ENCODE peak calls at places on chromosomes 11 and 22, in five cellular contexts. One of them, this sample, is unnamed.

GRCh38 chr11:126284829-126285228 is 1.9 kb downstream of the TIRAP start:
- DNase-seq in sigmoid colon: peak; percentile 78
- DNase-seq in cardiac muscle cell: peak; percentile 94
- DNase-seq in fibroblast of mammary gland: peak; percentile 97
- DNase-seq in breast epithelium: peak; percentile 71
- DNase-seq in this sample: peak; percentile 87

GRCh38 chr11:126327280-126328000 is 23.6 kb downstream of the DCPS start:
- DNase-seq in sigmoid colon: no peak
- DNase-seq in cardiac muscle cell: no peak
- DNase-seq in fibroblast of mammary gland: no peak
- DNase-seq in breast epithelium: no peak
- DNase-seq in this sample: no peak

GRCh38 chr11:122681070-122681469 is 25.5 kb downstream of the UBASH3B start:
- DNase-seq in sigmoid colon: no peak
- DNase-seq in cardiac muscle cell: no peak
- DNase-seq in fibroblast of mammary gland: peak; percentile 25
- DNase-seq in breast epithelium: no peak
- DNase-seq in this sample: no peak

GRCh38 chr11:109641549-109641948 is 219.6 kb downstream of the C11orf87 start:
- DNase-seq in sigmoid colon: no peak
- DNase-seq in cardiac muscle cell: peak; percentile 62
- DNase-seq in fibroblast of mammary gland: peak; percentile 33
- DNase-seq in breast epithelium: no peak
- DNase-seq in this sample: peak; percentile 47

GRCh38 chr11:19460718-19461405 is 220.1 kb upstream of the E2F8 start:
- DNase-seq in sigmoid colon: no peak
- DNase-seq in cardiac muscle cell: peak; percentile 48
- DNase-seq in fibroblast of mammary gland: peak; percentile 84
- DNase-seq in breast epithelium: no peak
- DNase-seq in this sample: no peak

GRCh38 chr11:92782806-92783205 is 186.6 kb upstream of the MTNR1B start:
- DNase-seq in sigmoid colon: no peak
- DNase-seq in cardiac muscle cell: no peak
- DNase-seq in fibroblast of mammary gland: no peak
- DNase-seq in breast epithelium: no peak
- DNase-seq in this sample: no peak

GRCh38 chr22:47091241-47091691 is 328.8 kb downstream of the TBC1D22A start:
- DNase-seq in sigmoid colon: no peak
- DNase-seq in cardiac muscle cell: peak; percentile 36
- DNase-seq in fibroblast of mammary gland: no peak
- DNase-seq in breast epithelium: no peak
- DNase-seq in this sample: no peak

GRCh38 chr11:35235944-35236666 is 97.1 kb downstream of the CD44 start:
- DNase-seq in sigmoid colon: no peak
- DNase-seq in cardiac muscle cell: no peak
- DNase-seq in fibroblast of mammary gland: peak; percentile 59
- DNase-seq in breast epithelium: peak; percentile 80
- DNase-seq in this sample: peak; percentile 87

GRCh38 chr11:76723142-76723541 is 52.6 kb upstream of the LRRC32 start:
- DNase-seq in sigmoid colon: peak; percentile 32
- DNase-seq in cardiac muscle cell: no peak
- DNase-seq in fibroblast of mammary gland: no peak
- DNase-seq in breast epithelium: no peak
- DNase-seq in this sample: no peak

GRCh38 chr11:31412946-31413345 is 43.3 kb downstream of the DNAJC24 start:
- DNase-seq in sigmoid colon: no peak
- DNase-seq in cardiac muscle cell: peak; percentile 56
- DNase-seq in fibroblast of mammary gland: peak; percentile 77
- DNase-seq in breast epithelium: no peak
- DNase-seq in this sample: peak; percentile 62

GRCh38 chr11:60064115-60064514 is 7.7 kb downstream of the MS4A3 start:
- DNase-seq in sigmoid colon: no peak
- DNase-seq in cardiac muscle cell: no peak
- DNase-seq in fibroblast of mammary gland: no peak
- DNase-seq in breast epithelium: no peak
- DNase-seq in this sample: no peak

GRCh38 chr22:37427128-37427710 is at the start of gene ELFN2:
- DNase-seq in sigmoid colon: no peak
- DNase-seq in cardiac muscle cell: peak; percentile 54
- DNase-seq in fibroblast of mammary gland: no peak
- DNase-seq in breast epithelium: no peak
- DNase-seq in this sample: peak; percentile 6

GRCh38 chr11:13595166-13595565 is 73.3 kb upstream of the FAR1 start:
- DNase-seq in sigmoid colon: no peak
- DNase-seq in cardiac muscle cell: no peak
- DNase-seq in fibroblast of mammary gland: peak; percentile 3
- DNase-seq in breast epithelium: no peak
- DNase-seq in this sample: peak; percentile 88

GRCh38 chr11:2217211-2218081 is 45.8 kb upstream of the TH start:
- DNase-seq in sigmoid colon: peak; percentile 41
- DNase-seq in cardiac muscle cell: no peak
- DNase-seq in fibroblast of mammary gland: no peak
- DNase-seq in breast epithelium: peak; percentile 6
- DNase-seq in this sample: no peak

GRCh38 chr22:29194269-29194668 is 11.4 kb upstream of the EMID1 start:
- DNase-seq in sigmoid colon: no peak
- DNase-seq in cardiac muscle cell: no peak
- DNase-seq in fibroblast of mammary gland: no peak
- DNase-seq in breast epithelium: no peak
- DNase-seq in this sample: no peak

GRCh38 chr11:12380565-12381325 is 3.4 kb downstream of the PARVA start:
- DNase-seq in sigmoid colon: no peak
- DNase-seq in cardiac muscle cell: no peak
- DNase-seq in fibroblast of mammary gland: no peak
- DNase-seq in breast epithelium: no peak
- DNase-seq in this sample: no peak

GRCh38 chr11:78231962-78232459 is 43.3 kb downstream of the USP35 start:
- DNase-seq in sigmoid colon: no peak
- DNase-seq in cardiac muscle cell: peak; percentile 67
- DNase-seq in fibroblast of mammary gland: peak; percentile 70
- DNase-seq in breast epithelium: no peak
- DNase-seq in this sample: peak; percentile 48

GRCh38 chr11:20109731-20110445 is 50.4 kb downstream of the DBX1 start:
- DNase-seq in sigmoid colon: no peak
- DNase-seq in cardiac muscle cell: no peak
- DNase-seq in fibroblast of mammary gland: peak; percentile 70
- DNase-seq in breast epithelium: no peak
- DNase-seq in this sample: no peak

GRCh38 chr22:46969491-46969890 is 207.0 kb downstream of the TBC1D22A start:
- DNase-seq in sigmoid colon: peak; percentile 36
- DNase-seq in cardiac muscle cell: no peak
- DNase-seq in fibroblast of mammary gland: no peak
- DNase-seq in breast epithelium: no peak
- DNase-seq in this sample: no peak

GRCh38 chr11:12529793-12530192 is 144.4 kb upstream of the TEAD1 start:
- DNase-seq in sigmoid colon: no peak
- DNase-seq in cardiac muscle cell: peak; percentile 59
- DNase-seq in fibroblast of mammary gland: peak; percentile 38
- DNase-seq in breast epithelium: no peak
- DNase-seq in this sample: peak; percentile 52

GRCh38 chr11:82906236-82906635 is 4.7 kb downstream of the DDIAS start:
- DNase-seq in sigmoid colon: no peak
- DNase-seq in cardiac muscle cell: peak; percentile 56
- DNase-seq in fibroblast of mammary gland: peak; percentile 46
- DNase-seq in breast epithelium: no peak
- DNase-seq in this sample: peak; percentile 50

GRCh38 chr11:116348226-116348625 is 424.6 kb downstream of the BUD13 start:
- DNase-seq in sigmoid colon: no peak
- DNase-seq in cardiac muscle cell: no peak
- DNase-seq in fibroblast of mammary gland: no peak
- DNase-seq in breast epithelium: no peak
- DNase-seq in this sample: no peak

GRCh38 chr11:88552377-88553029 is 215.0 kb upstream of the CTSC start:
- DNase-seq in sigmoid colon: no peak
- DNase-seq in cardiac muscle cell: peak; percentile 61
- DNase-seq in fibroblast of mammary gland: peak; percentile 69
- DNase-seq in breast epithelium: no peak
- DNase-seq in this sample: peak; percentile 56

GRCh38 chr11:61828379-61828628 is 204 bp downstream of the FADS2 start:
- DNase-seq in sigmoid colon: no peak
- DNase-seq in cardiac muscle cell: no peak
- DNase-seq in fibroblast of mammary gland: no peak
- DNase-seq in breast epithelium: no peak
- DNase-seq in this sample: no peak

DNA sequence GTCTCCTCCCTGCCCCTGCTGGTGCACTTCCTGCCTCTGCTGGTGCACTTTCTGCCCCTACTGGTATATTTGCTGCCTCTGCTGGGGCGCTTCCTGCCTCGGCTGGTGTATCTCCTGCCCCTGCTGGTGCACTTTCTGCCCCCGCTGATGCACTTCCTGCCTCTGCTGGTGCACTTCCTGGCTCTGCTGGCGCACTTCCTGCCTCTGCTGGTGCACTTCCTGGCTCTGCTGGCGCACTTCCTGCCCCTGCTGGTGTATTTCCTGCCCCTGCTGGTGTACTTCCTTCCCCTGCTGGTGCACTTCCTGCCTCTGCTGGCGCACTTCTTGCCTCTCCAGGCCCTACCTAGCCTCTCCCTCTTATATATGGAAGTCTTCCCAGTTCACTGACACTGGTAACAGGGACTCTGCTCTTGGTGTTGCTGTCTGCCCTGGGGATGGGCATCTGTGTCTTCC is 10.1 kb downstream of the MTFP1 start:
- DNase-seq in sigmoid colon: no peak
- DNase-seq in cardiac muscle cell: no peak
- DNase-seq in fibroblast of mammary gland: no peak
- DNase-seq in breast epithelium: peak; percentile 44
- DNase-seq in this sample: no peak
- TF ChIP-seq CTCF in sigmoid colon: no peak
- TF ChIP-seq CTCF in cardiac muscle cell: no peak
- TF ChIP-seq CTCF in fibroblast of mammary gland: no peak
- TF ChIP-seq CTCF in breast epithelium: no peak
- TF ChIP-seq CTCF in this sample: no peak

DNA sequence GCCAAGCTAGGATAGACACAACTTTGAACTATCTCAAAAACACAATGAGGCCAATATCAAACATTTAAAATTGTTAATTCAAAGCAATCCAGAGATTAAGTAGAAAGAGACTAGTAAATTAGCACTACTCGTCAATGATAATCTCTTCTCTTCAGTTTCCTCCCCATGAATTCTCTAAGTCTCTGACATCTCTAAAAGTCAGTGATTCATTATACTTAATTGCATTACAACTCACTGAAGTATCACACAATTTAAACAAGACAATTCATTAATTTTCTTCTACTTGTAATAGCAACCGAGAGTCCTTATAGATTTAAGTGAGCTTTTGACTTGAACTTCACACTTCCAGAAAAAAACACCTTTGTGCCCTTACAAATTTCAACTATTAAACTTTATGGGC is 4.3 kb downstream of the DDX6 start:
- DNase-seq in sigmoid colon: no peak
- DNase-seq in cardiac muscle cell: no peak
- DNase-seq in fibroblast of mammary gland: no peak
- DNase-seq in breast epithelium: no peak
- DNase-seq in this sample: no peak
- H3K4me3 ChIP-seq in sigmoid colon: peak overlapping the region; percentile 3
- H3K4me3 ChIP-seq in cardiac muscle cell: no peak overlapping the region
- H3K4me3 ChIP-seq in fibroblast of mammary gland: no peak overlapping the region
- H3K4me3 ChIP-seq in breast epithelium: no peak overlapping the region
- H3K4me3 ChIP-seq in this sample: no peak overlapping the region

DNA sequence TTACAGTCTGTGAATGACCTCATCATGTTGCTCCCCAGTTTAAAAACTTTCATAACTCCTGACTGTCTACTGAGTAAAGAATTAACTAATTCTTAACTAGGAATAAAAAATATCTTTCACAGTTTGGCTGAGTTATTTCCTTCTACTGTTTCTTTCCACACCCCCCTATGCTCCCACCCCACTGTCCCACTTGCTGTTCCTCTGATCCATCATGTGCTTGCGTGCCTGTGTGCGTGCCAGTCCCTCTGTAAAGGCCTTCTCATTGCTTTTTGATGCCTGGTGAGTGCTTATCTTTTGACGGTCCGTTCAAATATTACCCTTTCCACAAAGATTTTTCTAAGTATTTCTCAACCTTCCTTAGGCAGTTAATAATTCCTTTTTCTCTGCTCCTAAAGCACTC is 55.6 kb downstream of the ATG16L2 start:
- DNase-seq in sigmoid colon: no peak
- DNase-seq in cardiac muscle cell: no peak
- DNase-seq in fibroblast of mammary gland: no peak
- DNase-seq in breast epithelium: no peak
- DNase-seq in this sample: no peak
- TF ChIP-seq CTCF in sigmoid colon: no peak
- TF ChIP-seq CTCF in cardiac muscle cell: no peak
- TF ChIP-seq CTCF in fibroblast of mammary gland: no peak
- TF ChIP-seq CTCF in breast epithelium: no peak
- TF ChIP-seq CTCF in this sample: no peak

GRCh38 chr11:8807544-8808225 is 103.3 kb upstream of the AKIP1 start:
- DNase-seq in sigmoid colon: peak; percentile 82
- DNase-seq in cardiac muscle cell: peak; percentile 90
- DNase-seq in fibroblast of mammary gland: peak; percentile 94
- DNase-seq in breast epithelium: no peak
- DNase-seq in this sample: peak; percentile 88

GRCh38 chr11:8808226-8808585 is 102.8 kb upstream of the AKIP1 start:
- DNase-seq in sigmoid colon: no peak
- DNase-seq in cardiac muscle cell: no peak
- DNase-seq in fibroblast of mammary gland: no peak
- DNase-seq in breast epithelium: no peak
- DNase-seq in this sample: no peak

GRCh38 chr11:8810331-8811301 is 100.4 kb upstream of the AKIP1 start:
- DNase-seq in sigmoid colon: peak; percentile 95
- DNase-seq in cardiac muscle cell: peak; percentile 85
- DNase-seq in fibroblast of mammary gland: peak; percentile 79
- DNase-seq in breast epithelium: peak; percentile 79
- DNase-seq in this sample: peak; percentile 88

GRCh38 chr11:8809605-8810272 is 101.2 kb upstream of the AKIP1 start:
- DNase-seq in sigmoid colon: no peak
- DNase-seq in cardiac muscle cell: no peak
- DNase-seq in fibroblast of mammary gland: no peak
- DNase-seq in breast epithelium: no peak
- DNase-seq in this sample: peak; percentile 18

DNA sequence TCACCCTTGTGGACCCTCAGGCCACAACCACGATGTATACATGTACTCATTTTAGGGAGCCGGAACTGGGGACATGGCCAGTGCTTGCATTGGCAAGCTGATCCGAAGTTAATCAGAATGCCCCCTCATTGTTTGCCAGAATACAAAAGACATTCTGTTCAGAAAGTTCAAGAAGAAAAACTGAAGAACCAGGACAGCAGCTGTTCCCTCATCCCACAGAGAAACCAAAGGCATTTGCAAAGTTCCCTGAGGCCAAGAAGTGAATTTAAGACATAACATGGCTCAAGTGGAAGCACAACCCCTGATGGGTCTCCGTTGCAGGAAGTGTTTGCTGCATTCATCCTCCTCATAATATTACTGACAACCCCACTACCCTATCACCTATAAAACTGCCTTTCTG is 101.8 kb upstream of the AKIP1 start:
- DNase-seq in sigmoid colon: no peak
- DNase-seq in cardiac muscle cell: no peak
- DNase-seq in fibroblast of mammary gland: no peak
- DNase-seq in breast epithelium: no peak
- DNase-seq in this sample: peak; percentile 35
- H3K4me3 ChIP-seq in sigmoid colon: peak overlapping the region; percentile 76
- H3K4me3 ChIP-seq in cardiac muscle cell: peak overlapping the region; percentile 64
- H3K4me3 ChIP-seq in fibroblast of mammary gland: peak overlapping the region; percentile 72
- H3K4me3 ChIP-seq in breast epithelium: peak overlapping the region; percentile 61
- H3K4me3 ChIP-seq in this sample: peak overlapping the region; percentile 89

This sample was measured in AG10803.